ENCODE peak calls at places on chromosomes 11 and 22, in nine cellular contexts. O is amygdala; G is right cardiac atrium; Z is activated naive CD4-positive, alpha-beta T cell treated with anti-CD3 and anti-CD28 coated beads, Interleukin-2, amount 50 U/mL, for 16 hours; N is stimulated activated naive CD4-positive, alpha-beta T cell; Q is prostate gland; B is HEK293T; S is NCI-H524; H is stomach. Y is an unnamed sample.

GRCh38 chr11:2818503-2818902 is 67.1 kb downstream of the CDKN1C start:
- DNase-seq in O (no peak), G (peak), Z (no peak), N (no peak), Q (no peak), B (no peak), S (peak), H (no peak), Y (no peak)

GRCh38 chr11:2257023-2257700 is 13.2 kb downstream of the ASCL2 start:
- DNase-seq in O (no peak), G (no peak), Z (no peak), N (no peak), Q (peak), B (no peak), S (no peak), H (peak), Y (no peak)

GRCh38 chr22:50523806-50524663 is 1.4 kb downstream of the SCO2 start:
- DNase-seq in O (no peak), G (no peak), Z (no peak), N (no peak), Q (no peak), B (no peak), S (peak), H (no peak), Y (no peak)

GRCh38 chr11:34904421-34904950 is 11.7 kb downstream of the APIP start:
- DNase-seq in O (no peak), G (no peak), Z (no peak), N (no peak), Q (no peak), B (no peak), S (no peak), H (no peak), Y (no peak)

GRCh38 chr11:18791175-18792065 is at the start of gene PTPN5:
- DNase-seq in O (peak), G (no peak), Z (no peak), N (no peak), Q (no peak), B (peak), S (peak), H (no peak), Y (no peak)

GRCh38 chr11:65301491-65302329 is 13.0 kb upstream of the CDC42EP2 start:
- DNase-seq in O (peak), G (peak), Z (no peak), N (no peak), Q (no peak), B (no peak), S (no peak), H (no peak), Y (no peak)

GRCh38 chr11:60280412-60280811 is at the start of gene MS4A4A:
- DNase-seq in O (peak), G (no peak), Z (no peak), N (no peak), Q (no peak), B (no peak), S (no peak), H (no peak), Y (no peak)

GRCh38 chr11:17476317-17477083 is at the start of gene ABCC8:
- DNase-seq in O (no peak), G (no peak), Z (no peak), N (no peak), Q (no peak), B (peak), S (peak), H (peak), Y (no peak)

GRCh38 chr11:61091373-61092279 is 10.7 kb upstream of the CD5 start:
- DNase-seq in O (no peak), G (no peak), Z (peak), N (no peak), Q (no peak), B (no peak), S (no peak), H (no peak), Y (peak)

GRCh38 chr11:57434640-57435546 is 8.0 kb upstream of the SLC43A3 start:
- DNase-seq in O (no peak), G (no peak), Z (no peak), N (no peak), Q (peak), B (no peak), S (no peak), H (no peak), Y (peak)

GRCh38 chr11:16097543-16097942 is 258.8 kb downstream of the SOX6 start:
- DNase-seq in O (no peak), G (no peak), Z (no peak), N (no peak), Q (peak), B (no peak), S (no peak), H (no peak), Y (no peak)

GRCh38 chr22:40605676-40606250 is 30.8 kb downstream of the MRTFA start:
- DNase-seq in O (no peak), G (no peak), Z (no peak), N (no peak), Q (no peak), B (no peak), S (no peak), H (no peak), Y (peak)

GRCh38 chr11:130315354-130315970 is 745 bp upstream of the ZBTB44 start:
- DNase-seq in O (no peak), G (peak), Z (peak), N (peak), Q (peak), B (peak), S (no peak), H (peak), Y (no peak)

GRCh38 chr11:129894281-129895125 is 875 bp downstream of the NFRKB start:
- DNase-seq in O (no peak), G (no peak), Z (no peak), N (no peak), Q (no peak), B (no peak), S (no peak), H (no peak), Y (peak)

GRCh38 chr22:23613193-23613973 is 18.7 kb downstream of the DRICH1 start:
- DNase-seq in O (no peak), G (no peak), Z (no peak), N (no peak), Q (no peak), B (no peak), S (no peak), H (no peak), Y (no peak)

GRCh38 chr11:79067355-79067685 is 373.5 kb downstream of the TENM4 start:
- DNase-seq in O (no peak), G (no peak), Z (no peak), N (no peak), Q (no peak), B (no peak), S (no peak), H (no peak), Y (no peak)

GRCh38 chr11:118615282-118615979 is 8.0 kb downstream of the PHLDB1 start:
- DNase-seq in O (no peak), G (no peak), Z (no peak), N (no peak), Q (no peak), B (no peak), S (no peak), H (no peak), Y (peak)

GRCh38 chr22:19868333-19868732 is 13.7 kb upstream of the GNB1L start:
- DNase-seq in O (no peak), G (no peak), Z (no peak), N (no peak), Q (no peak), B (no peak), S (no peak), H (no peak), Y (no peak)

GRCh38 chr11:890794-891600 is 19.6 kb downstream of the CHID1 start:
- DNase-seq in O (no peak), G (no peak), Z (no peak), N (no peak), Q (no peak), B (no peak), S (peak), H (no peak), Y (no peak)

GRCh38 chr22:35642305-35642741 is 5.9 kb upstream of the APOL6 start:
- DNase-seq in O (no peak), G (no peak), Z (no peak), N (no peak), Q (no peak), B (no peak), S (no peak), H (no peak), Y (peak)

GRCh38 chr22:19904881-19905618 is 36.5 kb upstream of the COMT start:
- DNase-seq in O (no peak), G (no peak), Z (no peak), N (no peak), Q (no peak), B (no peak), S (no peak), H (no peak), Y (no peak)

GRCh38 chr11:78660451-78660850 is 85.8 kb upstream of the NARS2 start:
- DNase-seq in O (no peak), G (no peak), Z (no peak), N (no peak), Q (no peak), B (no peak), S (no peak), H (no peak), Y (no peak)

GRCh38 chr22:46758867-46759290 is 3.6 kb upstream of the TBC1D22A start:
- DNase-seq in O (peak), G (no peak), Z (peak), N (peak), Q (no peak), B (peak), S (peak), H (peak), Y (peak)

GRCh38 chr22:48580481-48580970 is 1247.1 kb downstream of the BRD1 start:
- DNase-seq in O (no peak), G (peak), Z (no peak), N (no peak), Q (no peak), B (no peak), S (no peak), H (no peak), Y (no peak)

GRCh38 chr11:44319170-44319551 is 9.2 kb upstream of the ALX4 start:
- DNase-seq in O (no peak), G (no peak), Z (no peak), N (no peak), Q (no peak), B (no peak), S (peak), H (no peak), Y (no peak)